ENCODE peak calls at places on chromosomes 11 and 22, in five cellular contexts. R, I, Z, G and S are unnamed samples.

GRCh38 chr11:75482931-75483469 is 42.7 kb downstream of the GDPD5 start:
- DNase-seq in I (no peak), G (no peak), R (no peak), Z (no peak), S (no peak)

GRCh38 chr11:57336111-57336666 is 497 bp upstream of the SSRP1 start:
- DNase-seq in I (no peak), R (no peak), G (no peak), Z (no peak), S (no peak)

GRCh38 chr11:121889168-121889567 is 226.8 kb downstream of the BLID start:
- DNase-seq in I (no peak), R (no peak), Z (no peak), G (no peak), S (no peak)

GRCh38 chr11:1767399-1768140 is 3.8 kb upstream of the CTSD start:
- DNase-seq in G (no peak), R (no peak), Z (no peak), I (peak; percentile 8), S (no peak)

GRCh38 chr11:70367071-70367470 is 31.3 kb upstream of the CTTN start:
- DNase-seq in G (peak; percentile 40), Z (no peak), I (no peak), R (no peak), S (no peak)

GRCh38 chr22:44359496-44360110 is 46.9 kb upstream of the SHISAL1 start:
- DNase-seq in G (no peak), Z (no peak), I (no peak), R (no peak), S (no peak)

GRCh38 chr22:32130464-32130863 is 28.6 kb downstream of the C22orf42 start:
- DNase-seq in G (no peak), Z (no peak), R (no peak), I (no peak), S (no peak)

GRCh38 chr11:78420796-78421209 is 3.2 kb upstream of the GAB2 start:
- DNase-seq in I (no peak), R (no peak), Z (no peak), G (peak; percentile 85), S (peak; percentile 65)

GRCh38 chr22:30655532-30655931 is 12.1 kb downstream of the DUSP18 start:
- DNase-seq in G (no peak), I (no peak), Z (no peak), R (no peak), S (no peak)

GRCh38 chr22:38448945-38449745 is 5.9 kb downstream of the KCNJ4 start:
- DNase-seq in I (peak; percentile 37), R (no peak), Z (no peak), G (no peak), S (no peak)

GRCh38 chr11:88626216-88626615 is 288.7 kb upstream of the CTSC start:
- DNase-seq in G (no peak), I (no peak), R (no peak), Z (no peak), S (no peak)

GRCh38 chr11:77198440-77198849 is 70.4 kb downstream of the MYO7A start:
- DNase-seq in G (no peak), R (peak; percentile 37), I (peak; percentile 14), Z (no peak), S (no peak)

GRCh38 chr11:91041626-91042025 is 818.8 kb upstream of the CHORDC1 start:
- DNase-seq in Z (no peak), I (no peak), R (no peak), G (no peak), S (no peak)

GRCh38 chr11:10868375-10868774 is 10.5 kb upstream of the ZBED5 start:
- DNase-seq in R (no peak), I (no peak), G (no peak), Z (no peak), S (no peak)

GRCh38 chr11:28951191-28951590 is 843.0 kb downstream of the METTL15 start:
- DNase-seq in Z (no peak), R (no peak), I (no peak), G (no peak), S (no peak)

GRCh38 chr22:27391092-27391770 is 410.3 kb downstream of the MN1 start:
- DNase-seq in R (no peak), I (no peak), Z (no peak), G (no peak), S (no peak)

GRCh38 chr11:46294365-46295309 is 17.2 kb downstream of the CREB3L1 start:
- DNase-seq in Z (peak; percentile 79), R (no peak), G (peak; percentile 90), I (no peak), S (no peak)

GRCh38 chr11:17185938-17186337 is 21.8 kb downstream of the PIK3C2A start:
- DNase-seq in R (no peak), G (no peak), Z (no peak), I (no peak), S (no peak)

GRCh38 chr11:2576116-2576515 is 123.7 kb downstream of the KCNQ1OT1 start:
- DNase-seq in Z (no peak), I (peak; percentile 16), G (no peak), R (no peak), S (no peak)

GRCh38 chr22:17980638-17981051 is 43.7 kb downstream of the MICAL3 start:
- DNase-seq in R (peak; percentile 75), G (no peak), I (no peak), Z (no peak), S (no peak)

GRCh38 chr11:78418584-78419211 is 1.1 kb upstream of the GAB2 start:
- DNase-seq in I (no peak), R (no peak), Z (no peak), G (peak; percentile 2), S (no peak)

GRCh38 chr11:33266418-33267215 is 9.4 kb downstream of the HIPK3 start:
- DNase-seq in I (no peak), Z (peak; percentile 29), G (peak; percentile 85), R (no peak), S (no peak)

GRCh38 chr11:117684111-117684510 is 112.9 kb downstream of the DSCAML1 start:
- DNase-seq in Z (no peak), I (no peak), R (no peak), G (no peak), S (no peak)

GRCh38 chr11:63553759-63554158 is 9.4 kb downstream of the PLAAT2 start:
- DNase-seq in I (no peak), G (no peak), Z (no peak), R (peak; percentile 65), S (peak; percentile 12)

GRCh38 chr11:28383471-28383870 is 275.3 kb downstream of the METTL15 start:
- DNase-seq in R (no peak), I (no peak), G (peak; percentile 2), Z (no peak), S (no peak)

GRCh38 chr11:9313648-9314290 is 624 bp downstream of the TMEM41B start:
- DNase-seq in G (no peak), I (peak; percentile 40), Z (peak; percentile 2), R (peak; percentile 52), S (peak; percentile 27)

GRCh38 chr22:27802389-27803079 is 978 bp upstream of the MN1 start:
- DNase-seq in R (no peak), I (no peak), Z (no peak), G (no peak), S (no peak)

GRCh38 chr11:39786682-39787081 is 1672.8 kb downstream of the LRRC4C start:
- DNase-seq in Z (no peak), G (no peak), I (no peak), R (no peak), S (no peak)

GRCh38 chr22:40043086-40043485 is 48.3 kb downstream of the FAM83F start:
- DNase-seq in Z (no peak), R (no peak), I (no peak), G (no peak), S (no peak)

GRCh38 chr11:112962854-112963367 is 1.7 kb downstream of the NCAM1 start:
- DNase-seq in Z (no peak), R (no peak), G (no peak), I (peak; percentile 87), S (no peak)

GRCh38 chr22:30265851-30266444 is 703 bp downstream of the OSM start:
- DNase-seq in Z (no peak), R (peak; percentile 90), I (peak; percentile 43), G (no peak), S (no peak)

GRCh38 chr11:117026593-117027330 is 71.5 kb downstream of the SIK3 start:
- DNase-seq in I (no peak), Z (no peak), G (peak; percentile 52), R (no peak), S (no peak)

GRCh38 chr11:44950036-44950624 is 553 bp downstream of the TP53I11 start:
- DNase-seq in Z (no peak), R (no peak), G (no peak), I (no peak), S (no peak)